ENCODE peak calls at places on chromosomes 12 and 14, in eight cellular contexts. V is MCF 10A, N is upper lobe of right lung, Z is Peyer's patch, A is epithelial cell of esophagus, Q is fibroblast of the aortic adventitia, X is AG09319, G is H9. U is an unnamed sample.

GRCh38 chr12:130619378-130619970 is 96.6 kb downstream of the RIMBP2 start:
- DNase-seq in X (no peak), V (no peak), G (no peak), A (no peak), N (no peak), Q (no peak), Z (no peak), U (no peak)

GRCh38 chr14:92644166-92644565 is 104.3 kb downstream of the LGMN start:
- DNase-seq in A (peak), G (no peak), N (no peak), Z (no peak), V (peak), X (no peak), Q (peak), U (no peak)

GRCh38 chr12:8065991-8066594 is at the start of gene C3AR1:
- DNase-seq in N (no peak), Q (peak), X (no peak), V (peak), Z (no peak), G (no peak), A (peak), U (no peak)

GRCh38 chr14:24861083-24861630 is 188.8 kb downstream of the STXBP6 start:
- DNase-seq in Q (peak), Z (no peak), V (no peak), G (no peak), X (no peak), A (peak), N (no peak), U (no peak)

GRCh38 chr14:99127651-99128167 is 144.3 kb downstream of the BCL11B start:
- DNase-seq in V (peak), Z (no peak), X (no peak), Q (no peak), N (peak), G (no peak), A (peak), U (no peak)

GRCh38 chr14:69392481-69392880 is 5.6 kb downstream of the ERH start:
- DNase-seq in Z (no peak), G (no peak), X (no peak), A (no peak), Q (no peak), V (no peak), N (no peak), U (no peak)

GRCh38 chr12:105462841-105463240 is 132.3 kb downstream of the C12orf75 start:
- DNase-seq in Z (no peak), A (peak), G (no peak), X (no peak), V (peak), Q (peak), N (no peak), U (no peak)

GRCh38 chr12:125159687-125160086 is 94.5 kb downstream of the AACS start:
- DNase-seq in V (no peak), A (no peak), G (no peak), N (no peak), X (no peak), Z (no peak), Q (no peak), U (no peak)

DNA sequence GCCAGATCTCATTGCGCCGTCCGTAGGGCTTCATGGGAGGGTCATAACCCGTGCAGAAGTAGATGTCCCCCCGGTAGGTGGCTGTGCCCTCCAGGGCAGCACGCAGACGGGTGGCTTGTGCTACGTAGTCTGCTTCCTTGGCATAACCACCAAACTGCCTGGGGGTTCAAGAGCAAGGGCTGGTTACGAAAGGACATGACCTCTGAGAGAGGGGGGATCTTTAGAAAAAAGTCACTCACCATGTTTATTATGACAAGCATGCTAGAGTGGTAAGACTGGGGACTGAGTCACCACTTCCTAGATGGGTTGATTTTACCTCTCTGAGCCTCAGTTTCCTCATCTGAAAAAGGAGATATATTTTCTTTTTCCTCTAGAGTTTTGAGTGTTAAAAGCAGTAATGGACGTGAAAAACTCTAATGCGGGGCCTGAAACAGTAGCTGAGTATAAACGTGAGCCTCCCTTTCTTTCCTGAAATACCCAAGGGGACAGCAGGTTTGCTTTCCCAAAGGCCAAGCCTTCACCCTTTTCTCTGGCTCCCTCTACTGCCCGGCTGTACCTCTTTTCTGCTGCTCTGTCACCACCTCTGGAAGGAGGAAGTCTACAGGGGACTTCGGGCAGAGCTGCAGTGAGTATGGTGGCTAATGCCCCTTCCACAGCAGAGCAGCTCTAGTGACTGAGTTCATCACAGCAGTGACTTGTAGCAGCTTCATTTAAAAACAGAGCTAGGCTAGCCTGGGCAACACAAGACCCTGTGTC is 23.5 kb upstream of the GPRC5D start:
- DNase-seq in Z (no peak), N (no peak), V (peak), X (no peak), G (peak), A (peak), Q (peak), U (no peak)
- TF ChIP-seq CTCF in Z (no peak), N (peak), V (peak), X (peak), G (peak), A (peak), Q (peak), U (no peak)

GRCh38 chr12:51815571-51815970 is 32.9 kb downstream of the FIGNL2 start:
- DNase-seq in V (no peak), A (no peak), G (peak), Q (no peak), Z (no peak), X (no peak), N (no peak), U (no peak)

GRCh38 chr12:51813931-51814310 is 34.6 kb downstream of the FIGNL2 start:
- DNase-seq in Z (no peak), V (no peak), X (no peak), A (no peak), N (no peak), G (no peak), Q (no peak), U (no peak)

GRCh38 chr12:51812871-51813270 is 35.6 kb downstream of the FIGNL2 start:
- DNase-seq in X (no peak), V (no peak), Q (no peak), G (no peak), A (no peak), N (no peak), Z (no peak), U (no peak)

GRCh38 chr12:51817027-51817953 is 31.2 kb downstream of the FIGNL2 start:
- DNase-seq in Z (no peak), Q (no peak), A (no peak), X (no peak), G (no peak), V (no peak), N (peak), U (no peak)

DNA sequence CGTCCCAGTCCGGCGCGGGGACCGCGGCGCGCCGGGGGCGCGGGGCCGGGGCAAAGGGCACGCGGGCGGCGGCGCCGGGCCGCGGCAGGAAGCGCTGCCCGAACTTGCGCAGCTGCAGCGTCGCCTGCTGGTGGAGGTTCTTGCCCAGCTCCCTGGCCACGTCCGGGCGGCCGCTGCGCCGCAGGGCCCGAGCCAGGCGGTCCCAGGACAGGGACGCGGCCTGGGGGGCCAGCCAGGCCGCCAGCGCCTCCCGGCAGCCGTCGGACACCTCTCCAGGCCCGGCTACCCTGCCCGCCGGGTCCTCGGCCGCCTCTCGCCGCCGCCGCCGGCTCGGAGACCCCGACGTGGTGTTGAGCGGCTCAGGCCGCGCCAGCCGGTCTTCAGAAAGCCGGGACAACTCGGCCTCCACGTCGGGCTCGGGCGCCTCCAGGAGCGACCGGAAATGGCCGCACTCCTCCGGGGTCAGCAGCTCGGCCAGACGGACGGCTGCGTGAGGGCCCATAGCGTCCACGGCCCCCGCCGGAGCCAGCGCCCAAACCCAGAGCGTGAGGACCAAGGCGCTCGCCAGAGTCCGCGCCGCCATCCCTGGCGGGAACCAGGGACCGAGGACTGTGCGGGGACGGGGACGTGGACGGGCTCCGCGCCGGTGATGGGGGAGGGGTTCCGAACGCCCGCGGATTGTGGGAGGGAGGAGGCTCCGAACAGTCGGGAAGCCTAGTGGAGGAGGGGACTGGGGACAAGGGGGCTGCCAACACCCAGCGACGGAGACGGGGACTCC is 34.0 kb downstream of the FIGNL2 start:
- DNase-seq in V (no peak), A (peak), Q (peak), X (peak), N (peak), G (peak), Z (peak), U (peak)
- TF ChIP-seq CTCF in V (peak), A (peak), Q (peak), X (peak), N (peak), G (peak), Z (peak), U (peak)

GRCh38 chr12:99619389-99620158 is 28.0 kb upstream of the GARIN6 start:
- DNase-seq in N (no peak), X (no peak), G (peak), Q (no peak), Z (no peak), V (peak), A (peak), U (no peak)
- TF ChIP-seq CTCF in N (peak), X (peak), G (peak), Q (peak), Z (no peak), V (peak), A (peak), U (no peak)

DNA sequence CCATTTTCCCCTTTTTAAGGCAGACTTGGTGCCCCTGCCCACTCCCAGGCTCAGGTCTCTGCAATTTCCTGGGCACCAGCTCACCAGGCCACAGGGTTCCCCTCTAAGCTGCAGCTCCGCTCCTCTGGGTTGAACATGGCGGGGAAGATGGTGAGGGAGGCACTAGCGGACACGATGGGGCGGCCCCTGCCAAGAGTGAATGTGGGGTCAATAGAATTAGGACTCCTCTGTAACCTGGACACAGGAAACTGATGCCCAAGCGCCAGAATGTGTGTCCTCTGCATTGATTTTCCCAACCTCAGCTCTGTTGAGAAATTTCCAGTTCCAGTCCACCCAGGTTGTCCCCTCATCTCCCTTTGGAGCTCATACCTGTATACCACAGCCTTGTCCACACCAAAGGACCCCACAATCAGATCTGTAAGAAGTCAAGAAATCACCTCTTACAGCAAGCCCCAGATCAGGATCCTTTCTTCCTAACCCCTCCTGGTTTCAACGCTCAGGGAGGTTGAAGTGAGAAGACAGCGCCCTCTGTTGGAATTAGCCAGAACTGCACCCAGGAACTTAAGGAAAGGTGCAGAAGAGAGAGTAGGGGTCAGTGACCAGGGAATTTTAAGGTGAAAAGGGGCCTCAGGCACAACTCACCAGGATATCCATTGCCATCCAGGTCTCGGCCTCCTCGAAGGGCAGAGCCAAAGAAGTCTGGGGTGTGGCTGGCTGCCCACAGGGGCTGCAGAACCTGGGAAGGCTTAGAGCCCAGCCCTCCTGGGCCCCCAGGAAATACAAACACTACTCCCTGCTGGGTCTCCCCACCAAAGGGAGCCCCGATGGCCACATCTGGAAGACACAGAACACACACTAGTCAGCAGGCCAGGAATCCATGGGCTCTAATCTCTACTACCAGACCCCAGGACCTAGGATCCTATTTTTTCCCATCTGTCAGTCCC is 14.7 kb downstream of the ITGA5 start:
- DNase-seq in Q (peak), N (no peak), G (peak), Z (no peak), X (no peak), A (peak), V (peak), U (peak)
- TF ChIP-seq CTCF in Q (peak), N (peak), G (peak), Z (peak), X (peak), A (peak), V (peak), U (peak)

DNA sequence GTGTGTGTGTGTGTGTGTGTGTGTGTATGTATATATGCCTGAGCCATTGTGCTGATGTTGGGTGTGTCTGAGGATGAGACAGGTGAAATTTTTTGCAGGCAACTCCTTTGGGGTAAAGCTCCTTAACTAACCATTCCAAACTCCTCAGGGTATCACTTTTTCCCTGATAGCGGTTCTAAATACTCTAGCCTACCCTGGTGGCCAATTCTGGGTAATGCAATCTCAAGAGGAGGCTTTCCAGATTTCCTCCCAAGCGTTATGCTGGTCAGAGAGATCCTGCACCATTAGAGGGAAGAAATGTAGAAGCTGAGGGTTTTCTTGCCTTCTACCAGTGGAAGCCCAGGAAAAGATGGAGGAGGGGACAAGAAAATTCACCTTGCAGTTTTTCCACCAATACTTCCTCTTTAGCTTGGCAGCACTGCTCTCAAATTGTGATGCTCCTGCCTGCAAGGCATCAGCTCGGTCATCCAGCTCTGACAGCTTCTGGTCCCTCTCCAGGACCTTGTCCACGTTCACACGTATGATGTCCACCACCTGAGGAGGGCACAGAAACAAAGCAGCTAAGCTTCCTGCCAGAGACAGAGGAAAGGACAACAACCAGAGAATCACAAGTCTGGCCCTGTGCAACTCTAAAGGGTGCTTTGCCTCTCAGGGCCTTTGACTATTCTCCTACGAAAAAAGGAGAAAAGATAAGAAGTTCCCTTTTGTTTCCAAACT is 4.9 kb downstream of the VAMP1 start:
- DNase-seq in G (peak), N (no peak), X (peak), Z (no peak), A (peak), Q (peak), V (peak), U (no peak)
- TF ChIP-seq CTCF in G (peak), N (peak), X (peak), Z (peak), A (peak), Q (peak), V (peak), U (peak)

U was measured in natural killer cell.